ENCODE peak calls at places on chromosomes 6 and 20, in six cellular contexts. One of them, this sample, is unnamed.

GRCh38 chr6:3835055-3835731 is 14.0 kb upstream of the FAM50B start:
- DNase-seq in body of pancreas: peak; percentile 50
- DNase-seq in lower lobe of right lung: no peak
- DNase-seq in heart right ventricle: peak; percentile 30
- DNase-seq in fibroblast of lung: no peak
- DNase-seq in GM23338: peak; percentile 40
- DNase-seq in this sample: no peak

GRCh38 chr20:45940053-45940452 is 5.6 kb downstream of the PCIF1 start:
- DNase-seq in body of pancreas: no peak
- DNase-seq in lower lobe of right lung: no peak
- DNase-seq in heart right ventricle: no peak
- DNase-seq in fibroblast of lung: no peak
- DNase-seq in GM23338: no peak
- DNase-seq in this sample: no peak

GRCh38 chr20:57460781-57461465 is 64.0 kb downstream of the CTCFL start:
- DNase-seq in body of pancreas: no peak
- DNase-seq in lower lobe of right lung: no peak
- DNase-seq in heart right ventricle: peak; percentile 33
- DNase-seq in fibroblast of lung: no peak
- DNase-seq in GM23338: no peak
- DNase-seq in this sample: no peak

GRCh38 chr6:89475106-89475505 is 42.2 kb downstream of the ANKRD6 start:
- DNase-seq in body of pancreas: no peak
- DNase-seq in lower lobe of right lung: no peak
- DNase-seq in heart right ventricle: no peak
- DNase-seq in fibroblast of lung: peak; percentile 13
- DNase-seq in GM23338: no peak
- DNase-seq in this sample: no peak

GRCh38 chr6:79384845-79385244 is 150.4 kb upstream of the HMGN3 start:
- DNase-seq in body of pancreas: no peak
- DNase-seq in lower lobe of right lung: peak; percentile 70
- DNase-seq in heart right ventricle: no peak
- DNase-seq in fibroblast of lung: peak; percentile 29
- DNase-seq in GM23338: no peak
- DNase-seq in this sample: no peak

GRCh38 chr20:38870733-38871559 is 55.3 kb upstream of the FAM83D start:
- DNase-seq in body of pancreas: no peak
- DNase-seq in lower lobe of right lung: no peak
- DNase-seq in heart right ventricle: peak; percentile 16
- DNase-seq in fibroblast of lung: peak; percentile 6
- DNase-seq in GM23338: peak; percentile 42
- DNase-seq in this sample: no peak

GRCh38 chr6:111406200-111406711 is 76.8 kb downstream of the REV3L start:
- DNase-seq in body of pancreas: no peak
- DNase-seq in lower lobe of right lung: no peak
- DNase-seq in heart right ventricle: no peak
- DNase-seq in fibroblast of lung: no peak
- DNase-seq in GM23338: no peak
- DNase-seq in this sample: no peak

GRCh38 chr6:137272403-137272802 is 53.2 kb upstream of the IFNGR1 start:
- DNase-seq in body of pancreas: no peak
- DNase-seq in lower lobe of right lung: no peak
- DNase-seq in heart right ventricle: no peak
- DNase-seq in fibroblast of lung: no peak
- DNase-seq in GM23338: no peak
- DNase-seq in this sample: no peak

GRCh38 chr6:31067881-31068737 is 44.3 kb downstream of the C6orf15 start:
- DNase-seq in body of pancreas: no peak
- DNase-seq in lower lobe of right lung: no peak
- DNase-seq in heart right ventricle: no peak
- DNase-seq in fibroblast of lung: no peak
- DNase-seq in GM23338: no peak
- DNase-seq in this sample: no peak

GRCh38 chr6:31074406-31074805 is 38.0 kb downstream of the C6orf15 start:
- DNase-seq in body of pancreas: no peak
- DNase-seq in lower lobe of right lung: no peak
- DNase-seq in heart right ventricle: no peak
- DNase-seq in fibroblast of lung: no peak
- DNase-seq in GM23338: no peak
- DNase-seq in this sample: no peak

GRCh38 chr6:31075528-31075927 is 36.8 kb downstream of the C6orf15 start:
- DNase-seq in body of pancreas: no peak
- DNase-seq in lower lobe of right lung: no peak
- DNase-seq in heart right ventricle: no peak
- DNase-seq in fibroblast of lung: peak; percentile 69
- DNase-seq in GM23338: no peak
- DNase-seq in this sample: no peak

GRCh38 chr6:31068738-31069340 is 43.5 kb downstream of the C6orf15 start:
- DNase-seq in body of pancreas: peak; percentile 82
- DNase-seq in lower lobe of right lung: peak; percentile 83
- DNase-seq in heart right ventricle: peak; percentile 81
- DNase-seq in fibroblast of lung: peak; percentile 82
- DNase-seq in GM23338: peak; percentile 89
- DNase-seq in this sample: no peak

GRCh38 chr6:31070711-31071197 is 41.6 kb downstream of the C6orf15 start:
- DNase-seq in body of pancreas: peak; percentile 37
- DNase-seq in lower lobe of right lung: no peak
- DNase-seq in heart right ventricle: peak; percentile 36
- DNase-seq in fibroblast of lung: peak; percentile 80
- DNase-seq in GM23338: peak; percentile 86
- DNase-seq in this sample: no peak
- TF ChIP-seq CTCF in body of pancreas: peak; percentile 58
- TF ChIP-seq CTCF in lower lobe of right lung: peak; percentile 34
- TF ChIP-seq CTCF in heart right ventricle: peak; percentile 39
- TF ChIP-seq CTCF in fibroblast of lung: peak; percentile 77
- TF ChIP-seq CTCF in GM23338: peak; percentile 67
- TF ChIP-seq CTCF in this sample: peak; percentile 68

GRCh38 chr6:132669690-132670291 is 10.8 kb upstream of the TAAR1 start:
- DNase-seq in body of pancreas: no peak
- DNase-seq in lower lobe of right lung: no peak
- DNase-seq in heart right ventricle: no peak
- DNase-seq in fibroblast of lung: peak; percentile 38
- DNase-seq in GM23338: peak; percentile 66
- DNase-seq in this sample: peak; percentile 11
- H3K4me3 ChIP-seq in body of pancreas: no peak overlapping the region
- H3K4me3 ChIP-seq in lower lobe of right lung: no peak overlapping the region
- H3K4me3 ChIP-seq in heart right ventricle: no peak overlapping the region
- H3K4me3 ChIP-seq in fibroblast of lung: no peak overlapping the region
- H3K4me3 ChIP-seq in GM23338: no peak overlapping the region
- H3K4me3 ChIP-seq in this sample: no peak overlapping the region

GRCh38 chr6:6494677-6495076 is 93.8 kb upstream of the LY86 start:
- DNase-seq in body of pancreas: peak; percentile 15
- DNase-seq in lower lobe of right lung: peak; percentile 73
- DNase-seq in heart right ventricle: peak; percentile 55
- DNase-seq in fibroblast of lung: no peak
- DNase-seq in GM23338: peak; percentile 89
- DNase-seq in this sample: no peak
- TF ChIP-seq CTCF in body of pancreas: peak; percentile 40
- TF ChIP-seq CTCF in lower lobe of right lung: peak; percentile 58
- TF ChIP-seq CTCF in heart right ventricle: peak; percentile 67
- TF ChIP-seq CTCF in fibroblast of lung: no peak
- TF ChIP-seq CTCF in GM23338: peak; percentile 84
- TF ChIP-seq CTCF in this sample: no peak

DNA sequence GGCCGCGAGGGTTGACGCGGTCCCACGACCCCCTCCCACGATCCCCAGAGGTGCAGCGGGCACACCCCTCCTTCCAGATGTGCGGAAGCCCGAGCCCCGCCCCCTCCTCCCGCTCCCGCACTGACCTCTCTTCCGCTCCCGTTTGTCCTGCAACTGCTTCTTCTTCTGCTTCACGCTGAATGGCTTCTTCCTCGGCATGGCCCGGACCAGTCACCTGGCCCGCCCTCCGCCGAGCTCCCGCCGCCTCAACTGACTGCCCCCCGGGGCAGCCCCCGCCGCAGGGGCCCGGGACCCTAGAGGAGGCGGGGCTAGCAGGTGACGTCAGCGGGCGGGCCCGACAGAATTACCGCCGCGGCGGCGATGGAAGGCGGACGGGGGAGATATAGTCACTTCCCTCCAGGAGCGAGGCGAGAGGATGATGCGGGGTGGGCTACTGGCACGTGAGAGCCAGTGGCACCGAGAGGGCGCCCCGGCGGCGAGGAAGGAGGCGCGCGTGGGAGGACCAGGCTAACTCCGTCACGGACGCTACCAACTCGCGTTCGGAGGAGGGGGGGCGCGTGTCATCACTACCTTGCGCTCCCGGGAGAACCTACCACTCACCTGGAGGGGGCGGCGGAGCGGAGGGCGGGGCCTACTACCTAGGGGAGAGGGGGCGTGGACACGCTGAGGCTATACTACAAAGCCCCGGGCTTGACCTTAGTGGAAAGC is at the start of gene GNL1:
- DNase-seq in body of pancreas: peak; percentile 98
- DNase-seq in lower lobe of right lung: peak; percentile 98
- DNase-seq in heart right ventricle: peak; percentile 95
- DNase-seq in fibroblast of lung: peak; percentile 91
- DNase-seq in GM23338: peak; percentile 98
- DNase-seq in this sample: no peak
- H3K4me3 ChIP-seq in body of pancreas: peak within 1 kb of the TSS; percentile 64
- H3K4me3 ChIP-seq in lower lobe of right lung: peak within 1 kb of the TSS; percentile 92
- H3K4me3 ChIP-seq in heart right ventricle: peak within 1 kb of the TSS; percentile 83
- H3K4me3 ChIP-seq in fibroblast of lung: peak within 1 kb of the TSS; percentile 95
- H3K4me3 ChIP-seq in GM23338: peak within 1 kb of the TSS; percentile 65
- H3K4me3 ChIP-seq in this sample: peak within 1 kb of the TSS; percentile 96

GRCh38 chr6:133242761-133243590 is 1.8 kb downstream of the EYA4 start:
- DNase-seq in body of pancreas: no peak
- DNase-seq in lower lobe of right lung: no peak
- DNase-seq in heart right ventricle: peak; percentile 6
- DNase-seq in fibroblast of lung: no peak
- DNase-seq in GM23338: peak; percentile 45
- DNase-seq in this sample: no peak

GRCh38 chr6:133241901-133242760 is 974 bp downstream of the EYA4 start:
- DNase-seq in body of pancreas: peak; percentile 13
- DNase-seq in lower lobe of right lung: no peak
- DNase-seq in heart right ventricle: peak; percentile 4
- DNase-seq in fibroblast of lung: peak; percentile 32
- DNase-seq in GM23338: peak; percentile 49
- DNase-seq in this sample: no peak

GRCh38 chr6:133241088-133241900 is at the start of gene EYA4:
- DNase-seq in body of pancreas: no peak
- DNase-seq in lower lobe of right lung: no peak
- DNase-seq in heart right ventricle: peak; percentile 27
- DNase-seq in fibroblast of lung: peak; percentile 46
- DNase-seq in GM23338: peak; percentile 69
- DNase-seq in this sample: no peak

GRCh38 chr6:133243723-133244122 is 2.6 kb downstream of the EYA4 start:
- DNase-seq in body of pancreas: no peak
- DNase-seq in lower lobe of right lung: no peak
- DNase-seq in heart right ventricle: no peak
- DNase-seq in fibroblast of lung: no peak
- DNase-seq in GM23338: no peak
- DNase-seq in this sample: no peak

DNA sequence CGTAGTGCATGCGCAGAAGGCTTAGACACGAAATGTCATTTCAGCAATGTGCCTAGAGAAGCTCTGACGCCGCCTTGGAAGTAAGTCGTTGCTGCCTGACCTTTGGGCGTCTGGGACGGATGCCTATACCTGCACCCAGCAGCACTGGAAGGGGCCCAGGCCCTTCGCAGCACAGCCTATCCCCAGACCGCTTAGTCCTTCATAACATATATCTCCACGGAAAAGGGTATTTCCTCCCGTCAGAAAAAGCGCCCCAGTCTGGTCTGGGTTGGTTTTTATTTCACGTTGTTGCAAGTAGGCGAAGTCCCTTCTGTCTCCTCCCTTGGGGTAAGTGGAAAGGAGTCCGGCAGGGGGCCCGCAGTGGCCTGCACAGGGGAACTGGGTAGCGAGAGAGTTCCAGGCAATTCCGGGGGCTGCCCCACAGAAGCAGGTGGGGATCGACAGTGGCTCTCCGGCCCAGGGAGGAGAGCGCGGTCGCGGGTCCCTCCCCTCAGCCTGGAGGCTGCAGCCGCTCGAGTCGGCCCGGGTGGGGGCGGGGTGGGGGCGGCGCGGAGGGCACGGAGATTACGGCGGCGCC is 558 bp upstream of the EYA4 start:
- DNase-seq in body of pancreas: no peak
- DNase-seq in lower lobe of right lung: no peak
- DNase-seq in heart right ventricle: peak; percentile 25
- DNase-seq in fibroblast of lung: peak; percentile 26
- DNase-seq in GM23338: peak; percentile 61
- DNase-seq in this sample: no peak
- TF ChIP-seq CTCF in body of pancreas: no peak
- TF ChIP-seq CTCF in lower lobe of right lung: no peak
- TF ChIP-seq CTCF in heart right ventricle: peak; percentile 7
- TF ChIP-seq CTCF in fibroblast of lung: peak; percentile 36
- TF ChIP-seq CTCF in GM23338: peak; percentile 24
- TF ChIP-seq CTCF in this sample: no peak